ENCODE peak calls at places on chromosomes 11 and 22, in nine cellular contexts. Q, J, R, V, U, S, D, L and I are unnamed samples.

GRCh38 chr11:119721129-119722120 is 7.6 kb downstream of the NECTIN1 start:
- DNase-seq in R (no peak), J (no peak), L (no peak), U (peak; percentile 36), S (no peak), Q (peak; percentile 44), V (no peak), D (peak; percentile 48), I (peak; percentile 25)

GRCh38 chr11:58004664-58005063 is 19.0 kb upstream of the OR9Q1 start:
- DNase-seq in D (no peak), V (no peak), L (no peak), R (no peak), S (no peak), J (no peak), U (no peak), Q (no peak), I (no peak)

GRCh38 chr11:30015725-30016449 is 943 bp downstream of the KCNA4 start:
- DNase-seq in Q (no peak), L (no peak), S (no peak), V (no peak), D (no peak), U (no peak), R (no peak), J (no peak), I (no peak)

GRCh38 chr22:33706100-33706499 is 214.2 kb downstream of the LARGE1 start:
- DNase-seq in D (no peak), J (no peak), Q (no peak), S (no peak), V (no peak), L (no peak), U (no peak), R (no peak), I (no peak)

GRCh38 chr11:64921384-64921783 is 3.1 kb upstream of the PPP2R5B start:
- DNase-seq in V (no peak), Q (no peak), L (no peak), J (no peak), U (no peak), R (no peak), D (no peak), S (no peak), I (no peak)

GRCh38 chr22:50104149-50104548 is 14.3 kb downstream of the MOV10L1 start:
- DNase-seq in R (no peak), S (no peak), Q (no peak), J (no peak), D (no peak), L (no peak), U (no peak), V (no peak), I (no peak)

GRCh38 chr22:20316217-20316843 is 3.5 kb downstream of the DGCR6L start:
- DNase-seq in L (no peak), U (no peak), Q (no peak), J (no peak), D (no peak), S (no peak), V (no peak), R (peak; percentile 41), I (no peak)

GRCh38 chr11:67356867-67357561 is 3.7 kb upstream of the POLD4 start:
- DNase-seq in J (no peak), L (no peak), D (peak; percentile 78), Q (peak; percentile 81), R (peak; percentile 75), S (peak; percentile 83), V (no peak), U (peak; percentile 72), I (no peak)

GRCh38 chr11:116911981-116912734 is 74.7 kb upstream of the APOA1 start:
- DNase-seq in L (no peak), S (no peak), J (no peak), R (no peak), Q (no peak), U (peak; percentile 40), V (no peak), D (no peak), I (peak; percentile 35)

GRCh38 chr11:44795803-44796535 is 69.2 kb downstream of the TSPAN18 start:
- DNase-seq in Q (no peak), J (no peak), S (no peak), L (no peak), R (no peak), V (no peak), U (no peak), D (no peak), I (no peak)

GRCh38 chr11:27847496-27847895 is 147.2 kb upstream of the BDNF start:
- DNase-seq in U (peak; percentile 33), L (no peak), S (no peak), D (no peak), Q (peak; percentile 9), J (no peak), V (no peak), R (peak; percentile 48), I (no peak)

GRCh38 chr11:606245-606644 is 9.5 kb downstream of the IRF7 start:
- DNase-seq in Q (peak; percentile 43), S (peak; percentile 45), U (peak; percentile 10), D (peak; percentile 66), L (peak; percentile 18), J (no peak), V (no peak), R (peak; percentile 83), I (no peak)

GRCh38 chr11:64120951-64121569 is 44.9 kb downstream of the MACROD1 start:
- DNase-seq in Q (no peak), R (no peak), V (no peak), U (peak; percentile 38), S (peak; percentile 3), L (no peak), D (no peak), J (no peak), I (no peak)

GRCh38 chr11:95734009-95734572 is 55.5 kb downstream of the FAM76B start:
- DNase-seq in R (no peak), Q (no peak), S (no peak), V (no peak), D (peak; percentile 16), U (no peak), J (no peak), L (no peak), I (no peak)

GRCh38 chr22:22609271-22609670 is 35.1 kb upstream of the GGTLC2 start:
- DNase-seq in D (no peak), Q (no peak), R (no peak), J (no peak), L (no peak), V (no peak), S (no peak), U (no peak), I (no peak)

GRCh38 chr11:129252621-129253020 is 60.5 kb upstream of the ARHGAP32 start:
- DNase-seq in U (no peak), S (no peak), V (no peak), L (no peak), J (no peak), Q (no peak), D (no peak), R (no peak), I (no peak)
- H3K4me3 ChIP-seq in U (no peak overlapping the region), S (no peak overlapping the region), V (no peak overlapping the region), L (no peak overlapping the region), J (no peak overlapping the region), Q (no peak overlapping the region), D (no peak overlapping the region), R (no peak overlapping the region), I (no peak overlapping the region)

GRCh38 chr11:125166903-125167291 is 2.3 kb downstream of the PKNOX2 start:
- DNase-seq in J (no peak), V (no peak), L (no peak), U (no peak), S (peak; percentile 27), R (no peak), Q (no peak), D (no peak), I (no peak)
- H3K4me3 ChIP-seq in J (peak overlapping the region; percentile 88), V (peak overlapping the region; percentile 70), L (no peak overlapping the region), U (no peak overlapping the region), S (peak overlapping the region; percentile 68), R (peak overlapping the region; percentile 72), Q (peak overlapping the region; percentile 81), D (peak overlapping the region; percentile 4), I (no peak overlapping the region)

DNA sequence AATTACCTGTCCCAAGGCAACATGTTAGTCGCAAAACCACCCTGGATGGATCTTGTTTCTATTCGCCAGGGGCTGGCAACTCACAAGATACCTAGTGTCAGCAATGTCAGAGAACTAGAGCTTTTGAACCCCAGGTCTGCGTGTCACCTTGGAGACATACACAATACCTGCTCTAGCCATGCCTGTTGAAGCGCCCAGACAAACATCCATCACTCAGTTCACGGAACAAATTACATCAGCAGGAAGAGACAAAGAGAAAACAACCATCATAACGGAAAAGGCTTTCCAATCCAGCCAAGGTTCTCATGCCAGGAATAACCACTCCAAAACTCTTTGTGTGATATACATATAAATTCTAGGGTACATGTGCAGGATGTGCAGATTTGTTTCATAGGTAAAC is 2.2 kb downstream of the CD59 start:
- DNase-seq in Q (no peak), D (no peak), R (no peak), L (no peak), V (no peak), S (no peak), J (no peak), U (no peak), I (no peak)
- H3K4me3 ChIP-seq in Q (peak overlapping the region; percentile 69), D (no peak overlapping the region), R (peak overlapping the region; percentile 85), L (peak overlapping the region; percentile 81), V (peak overlapping the region; percentile 98), S (peak overlapping the region; percentile 87), J (peak overlapping the region; percentile 94), U (peak overlapping the region; percentile 83), I (peak overlapping the region; percentile 87)

GRCh38 chr11:33832676-33833075 is 58.4 kb upstream of the FBXO3 start:
- DNase-seq in V (no peak), S (no peak), R (no peak), J (no peak), Q (no peak), U (no peak), D (no peak), L (no peak), I (no peak)

GRCh38 chr11:33830903-33831648 is 56.8 kb upstream of the FBXO3 start:
- DNase-seq in V (no peak), U (no peak), Q (no peak), S (peak; percentile 35), R (no peak), D (no peak), J (no peak), L (peak; percentile 42), I (no peak)

GRCh38 chr11:33827206-33827605 is 52.9 kb upstream of the FBXO3 start:
- DNase-seq in V (no peak), J (no peak), R (no peak), Q (no peak), L (no peak), S (no peak), D (no peak), U (no peak), I (no peak)

GRCh38 chr11:33828604-33829429 is 54.5 kb upstream of the FBXO3 start:
- DNase-seq in D (no peak), Q (no peak), U (no peak), J (no peak), R (no peak), V (no peak), L (no peak), S (no peak), I (no peak)

DNA sequence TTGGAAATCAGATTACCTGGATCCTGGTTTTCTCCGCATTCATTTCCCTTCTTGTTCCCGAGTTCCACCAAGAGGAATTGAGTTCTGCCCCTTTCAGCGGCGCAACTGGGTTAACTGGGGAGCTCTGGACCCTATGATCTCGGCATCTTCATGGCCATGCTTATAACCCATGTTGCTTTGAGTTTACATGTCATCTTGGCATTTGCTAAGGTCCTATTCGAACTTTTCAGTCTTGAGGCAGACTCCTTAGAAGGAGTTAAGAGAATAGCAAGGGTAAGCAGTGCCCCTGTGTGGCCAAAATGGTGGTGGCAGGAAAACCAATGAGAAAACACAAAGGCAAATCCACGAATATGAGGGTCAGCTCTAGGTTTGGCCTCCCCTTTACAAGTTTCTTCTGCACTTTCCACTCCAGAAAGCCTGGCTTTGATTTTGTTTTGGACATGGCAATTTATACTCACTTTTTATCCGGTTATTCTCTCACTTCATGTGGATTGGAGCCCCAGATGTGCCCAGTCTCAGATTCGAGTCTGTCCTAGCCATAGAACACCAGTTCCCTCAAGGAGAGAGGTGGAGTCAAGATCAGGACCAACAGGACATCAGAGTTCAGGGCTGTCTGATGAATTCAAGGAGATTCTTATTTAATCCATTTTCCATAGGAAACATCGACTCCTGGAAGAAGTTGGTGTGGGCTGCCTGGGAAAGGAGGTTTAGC is 55.3 kb upstream of the FBXO3 start:
- DNase-seq in L (peak; percentile 41), J (peak; percentile 70), Q (peak; percentile 84), V (no peak), S (peak; percentile 78), R (peak; percentile 80), D (peak; percentile 66), U (peak; percentile 72), I (peak; percentile 38)
- H3K4me3 ChIP-seq in L (peak overlapping the region; percentile 39), J (peak overlapping the region; percentile 56), Q (peak overlapping the region; percentile 64), V (peak overlapping the region; percentile 57), S (peak overlapping the region; percentile 44), R (peak overlapping the region; percentile 36), D (no peak overlapping the region), U (peak overlapping the region; percentile 59), I (peak overlapping the region; percentile 9)